ENCODE peak calls at places on chromosome 5, in six cellular contexts. U is adrenal gland; S is naive thymus-derived CD4-positive, alpha-beta T cell; V is IMR-90; G is CD4-positive, CD25-positive, alpha-beta regulatory T cell; E is foreskin fibroblast. J is an unnamed sample.

GRCh38 chr5:125700380-125700856 is 722.8 kb upstream of the GRAMD2B start:
- DNase-seq in V (no peak), E (no peak), S (no peak), U (no peak), G (no peak), J (no peak)

GRCh38 chr5:42429694-42430093 is 6.5 kb downstream of the GHR start:
- DNase-seq in U (no peak), G (no peak), S (no peak), V (no peak), E (peak), J (no peak)

GRCh38 chr5:94288937-94289336 is 329.5 kb downstream of the KIAA0825 start:
- DNase-seq in V (peak), G (no peak), S (no peak), U (no peak), E (peak), J (peak)

GRCh38 chr5:45696206-45696836 is at the start of gene HCN1:
- DNase-seq in E (peak), U (peak), V (peak), S (no peak), G (peak), J (peak)

GRCh38 chr5:9126490-9126889 is 419.4 kb downstream of the SEMA5A start:
- DNase-seq in G (no peak), U (no peak), S (no peak), E (no peak), V (no peak), J (no peak)

GRCh38 chr5:6704361-6704851 is 8.8 kb upstream of the TENT4A start:
- DNase-seq in E (peak), S (no peak), G (no peak), U (peak), V (peak), J (peak)

GRCh38 chr5:90866333-90866732 is 307.7 kb downstream of the ADGRV1 start:
- DNase-seq in E (no peak), G (peak), S (peak), U (no peak), V (peak), J (peak)

GRCh38 chr5:54254482-54255198 is 55.7 kb downstream of the ARL15 start:
- DNase-seq in S (no peak), V (no peak), E (no peak), G (no peak), U (peak), J (no peak)

GRCh38 chr5:140018920-140019644 is 24.0 kb downstream of the NRG2 start:
- DNase-seq in V (no peak), G (no peak), S (no peak), U (peak), E (no peak), J (no peak)

GRCh38 chr5:134553816-134554215 is 28.3 kb downstream of the JADE2 start:
- DNase-seq in S (no peak), E (no peak), G (no peak), V (peak), U (peak), J (no peak)

GRCh38 chr5:104431946-104432345 is 869.4 kb upstream of the NUDT12 start:
- DNase-seq in V (no peak), S (no peak), E (no peak), G (no peak), U (no peak), J (no peak)

GRCh38 chr5:73596705-73597328 is 29.2 kb upstream of the ARHGEF28 start:
- DNase-seq in G (peak), V (peak), U (peak), S (no peak), E (no peak), J (peak)

GRCh38 chr5:146622391-146622790 is 106.4 kb upstream of the GPR151 start:
- DNase-seq in S (no peak), U (no peak), V (no peak), E (no peak), G (no peak), J (peak)

GRCh38 chr5:95027151-95027721 is 257.7 kb downstream of the MCTP1 start:
- DNase-seq in V (no peak), S (no peak), U (no peak), E (no peak), G (no peak), J (no peak)

GRCh38 chr5:68343421-68343826 is 127.9 kb downstream of the PIK3R1 start:
- DNase-seq in U (peak), G (peak), V (peak), S (no peak), E (peak), J (peak)

GRCh38 chr5:36242534-36243144 is 914 bp upstream of the NADK2 start:
- DNase-seq in V (no peak), G (peak), U (peak), E (no peak), S (no peak), J (no peak)

GRCh38 chr5:151456321-151456940 is 9.0 kb downstream of the SLC36A1 start:
- DNase-seq in U (peak), G (no peak), S (no peak), V (no peak), E (no peak), J (no peak)

GRCh38 chr5:156534086-156534485 is 207.1 kb downstream of the SGCD start:
- DNase-seq in E (no peak), U (no peak), G (no peak), S (no peak), V (no peak), J (no peak)

GRCh38 chr5:1182633-1183423 is 18.6 kb upstream of the SLC6A19 start:
- DNase-seq in G (no peak), S (no peak), U (no peak), V (no peak), E (no peak), J (no peak)

GRCh38 chr5:7419367-7419766 is 23.4 kb downstream of the ADCY2 start:
- DNase-seq in U (no peak), E (no peak), V (no peak), G (no peak), S (no peak), J (no peak)

GRCh38 chr5:891117-891836 is 1.3 kb downstream of the BRD9 start:
- DNase-seq in V (no peak), E (no peak), S (no peak), G (no peak), U (no peak), J (no peak)

GRCh38 chr5:131305906-131306305 is 42.1 kb downstream of the CDC42SE2 start:
- DNase-seq in G (no peak), E (no peak), U (no peak), V (peak), S (no peak), J (no peak)

GRCh38 chr5:28369418-28369817 is 1331.0 kb upstream of the CDH9 start:
- DNase-seq in E (no peak), S (no peak), V (no peak), U (no peak), G (no peak), J (no peak)

J was measured in adipocyte.